ENCODE peak calls at places on chromosomes 11 and 22, in five cellular contexts. One of them, this sample, is unnamed.

GRCh38 chr11:24239016-24239720 is 257.7 kb upstream of the LUZP2 start:
- DNase-seq in heart left ventricle: no peak
- DNase-seq in stomach: no peak
- DNase-seq in gastrocnemius medialis: no peak
- DNase-seq in IMR-90: peak
- DNase-seq in this sample: no peak

GRCh38 chr22:41830174-41830573 is 2.7 kb upstream of the SREBF2 start:
- DNase-seq in heart left ventricle: no peak
- DNase-seq in stomach: no peak
- DNase-seq in gastrocnemius medialis: no peak
- DNase-seq in IMR-90: no peak
- DNase-seq in this sample: no peak

GRCh38 chr11:133803026-133803425 is 42.3 kb downstream of the SPATA19 start:
- DNase-seq in heart left ventricle: no peak
- DNase-seq in stomach: no peak
- DNase-seq in gastrocnemius medialis: no peak
- DNase-seq in IMR-90: no peak
- DNase-seq in this sample: no peak

GRCh38 chr11:47961383-47961782 is 19.0 kb upstream of the PTPRJ start:
- DNase-seq in heart left ventricle: no peak
- DNase-seq in stomach: no peak
- DNase-seq in gastrocnemius medialis: no peak
- DNase-seq in IMR-90: no peak
- DNase-seq in this sample: no peak

GRCh38 chr11:128738942-128739341 is 45.1 kb downstream of the FLI1 start:
- DNase-seq in heart left ventricle: no peak
- DNase-seq in stomach: no peak
- DNase-seq in gastrocnemius medialis: no peak
- DNase-seq in IMR-90: no peak
- DNase-seq in this sample: no peak

GRCh38 chr22:46340676-46341075 is 5.2 kb downstream of the TRMU start:
- DNase-seq in heart left ventricle: no peak
- DNase-seq in stomach: no peak
- DNase-seq in gastrocnemius medialis: no peak
- DNase-seq in IMR-90: no peak
- DNase-seq in this sample: no peak

GRCh38 chr11:9616042-9616640 is 42.7 kb downstream of the WEE1 start:
- DNase-seq in heart left ventricle: no peak
- DNase-seq in stomach: no peak
- DNase-seq in gastrocnemius medialis: no peak
- DNase-seq in IMR-90: peak
- DNase-seq in this sample: no peak

GRCh38 chr22:19932367-19933206 is 9.0 kb upstream of the COMT start:
- DNase-seq in heart left ventricle: no peak
- DNase-seq in stomach: peak
- DNase-seq in gastrocnemius medialis: no peak
- DNase-seq in IMR-90: no peak
- DNase-seq in this sample: no peak

GRCh38 chr22:45159652-45160462 is 3.9 kb upstream of the NUP50 start:
- DNase-seq in heart left ventricle: no peak
- DNase-seq in stomach: peak
- DNase-seq in gastrocnemius medialis: no peak
- DNase-seq in IMR-90: peak
- DNase-seq in this sample: no peak

GRCh38 chr11:112903310-112903709 is 57.9 kb upstream of the NCAM1 start:
- DNase-seq in heart left ventricle: no peak
- DNase-seq in stomach: no peak
- DNase-seq in gastrocnemius medialis: no peak
- DNase-seq in IMR-90: no peak
- DNase-seq in this sample: no peak

GRCh38 chr11:1406571-1407485 is 17.1 kb downstream of the BRSK2 start:
- DNase-seq in heart left ventricle: no peak
- DNase-seq in stomach: no peak
- DNase-seq in gastrocnemius medialis: no peak
- DNase-seq in IMR-90: no peak
- DNase-seq in this sample: no peak

GRCh38 chr22:19892249-19892879 is 37.7 kb upstream of the GNB1L start:
- DNase-seq in heart left ventricle: no peak
- DNase-seq in stomach: no peak
- DNase-seq in gastrocnemius medialis: no peak
- DNase-seq in IMR-90: peak
- DNase-seq in this sample: no peak

GRCh38 chr11:30479899-30480298 is 106.3 kb downstream of the MPPED2 start:
- DNase-seq in heart left ventricle: no peak
- DNase-seq in stomach: no peak
- DNase-seq in gastrocnemius medialis: no peak
- DNase-seq in IMR-90: no peak
- DNase-seq in this sample: no peak

GRCh38 chr11:22130462-22131053 is 62.3 kb upstream of the ANO5 start:
- DNase-seq in heart left ventricle: no peak
- DNase-seq in stomach: no peak
- DNase-seq in gastrocnemius medialis: no peak
- DNase-seq in IMR-90: no peak
- DNase-seq in this sample: no peak

GRCh38 chr11:44592125-44592643 is 26.7 kb downstream of the CD82 start:
- DNase-seq in heart left ventricle: no peak
- DNase-seq in stomach: no peak
- DNase-seq in gastrocnemius medialis: peak
- DNase-seq in IMR-90: peak
- DNase-seq in this sample: peak

GRCh38 chr22:46561435-46561905 is 24.1 kb upstream of the CELSR1 start:
- DNase-seq in heart left ventricle: no peak
- DNase-seq in stomach: no peak
- DNase-seq in gastrocnemius medialis: no peak
- DNase-seq in IMR-90: peak
- DNase-seq in this sample: peak

GRCh38 chr22:36612458-36612857 is 83.5 kb upstream of the EIF3D start:
- DNase-seq in heart left ventricle: no peak
- DNase-seq in stomach: no peak
- DNase-seq in gastrocnemius medialis: no peak
- DNase-seq in IMR-90: peak
- DNase-seq in this sample: no peak

GRCh38 chr11:30459821-30460220 is 126.3 kb downstream of the MPPED2 start:
- DNase-seq in heart left ventricle: no peak
- DNase-seq in stomach: no peak
- DNase-seq in gastrocnemius medialis: no peak
- DNase-seq in IMR-90: no peak
- DNase-seq in this sample: no peak

GRCh38 chr11:46755962-46756361 is 36.9 kb downstream of the F2 start:
- DNase-seq in heart left ventricle: no peak
- DNase-seq in stomach: no peak
- DNase-seq in gastrocnemius medialis: no peak
- DNase-seq in IMR-90: no peak
- DNase-seq in this sample: no peak

GRCh38 chr11:32829157-32829679 is 509 bp upstream of the PRRG4 start:
- DNase-seq in heart left ventricle: no peak
- DNase-seq in stomach: no peak
- DNase-seq in gastrocnemius medialis: no peak
- DNase-seq in IMR-90: no peak
- DNase-seq in this sample: no peak

GRCh38 chr11:64267207-64267945 is 16.0 kb downstream of the PLCB3 start:
- DNase-seq in heart left ventricle: no peak
- DNase-seq in stomach: no peak
- DNase-seq in gastrocnemius medialis: no peak
- DNase-seq in IMR-90: no peak
- DNase-seq in this sample: no peak

GRCh38 chr11:75853971-75854370 is 39.0 kb downstream of the UVRAG start:
- DNase-seq in heart left ventricle: no peak
- DNase-seq in stomach: no peak
- DNase-seq in gastrocnemius medialis: no peak
- DNase-seq in IMR-90: no peak
- DNase-seq in this sample: no peak

GRCh38 chr11:117931331-117931950 is 2.2 kb upstream of the TMPRSS13 start:
- DNase-seq in heart left ventricle: no peak
- DNase-seq in stomach: no peak
- DNase-seq in gastrocnemius medialis: no peak
- DNase-seq in IMR-90: no peak
- DNase-seq in this sample: peak

GRCh38 chr11:2805388-2806057 is 80.1 kb downstream of the CDKN1C start:
- DNase-seq in heart left ventricle: no peak
- DNase-seq in stomach: peak
- DNase-seq in gastrocnemius medialis: peak
- DNase-seq in IMR-90: no peak
- DNase-seq in this sample: peak

GRCh38 chr22:37203354-37204044 is 8.8 kb downstream of the SSTR3 start:
- DNase-seq in heart left ventricle: no peak
- DNase-seq in stomach: no peak
- DNase-seq in gastrocnemius medialis: no peak
- DNase-seq in IMR-90: no peak
- DNase-seq in this sample: peak

GRCh38 chr22:34333285-34333684 is 413.0 kb upstream of the LARGE1 start:
- DNase-seq in heart left ventricle: no peak
- DNase-seq in stomach: no peak
- DNase-seq in gastrocnemius medialis: no peak
- DNase-seq in IMR-90: no peak
- DNase-seq in this sample: no peak

GRCh38 chr22:44437493-44438015 is 60.5 kb downstream of the RTL6 start:
- DNase-seq in heart left ventricle: no peak
- DNase-seq in stomach: no peak
- DNase-seq in gastrocnemius medialis: no peak
- DNase-seq in IMR-90: peak
- DNase-seq in this sample: no peak

GRCh38 chr11:103601230-103601846 is 435.1 kb upstream of the DDI1 start:
- DNase-seq in heart left ventricle: peak
- DNase-seq in stomach: no peak
- DNase-seq in gastrocnemius medialis: peak
- DNase-seq in IMR-90: peak
- DNase-seq in this sample: no peak

GRCh38 chr11:75815345-75815983 is 454 bp downstream of the UVRAG start:
- DNase-seq in heart left ventricle: peak
- DNase-seq in stomach: peak
- DNase-seq in gastrocnemius medialis: peak
- DNase-seq in IMR-90: peak
- DNase-seq in this sample: peak

GRCh38 chr11:23727821-23728220 is 769.0 kb upstream of the LUZP2 start:
- DNase-seq in heart left ventricle: no peak
- DNase-seq in stomach: no peak
- DNase-seq in gastrocnemius medialis: no peak
- DNase-seq in IMR-90: peak
- DNase-seq in this sample: no peak

GRCh38 chr11:36436084-36436483 is 74.0 kb downstream of the TRAF6 start:
- DNase-seq in heart left ventricle: no peak
- DNase-seq in stomach: no peak
- DNase-seq in gastrocnemius medialis: no peak
- DNase-seq in IMR-90: no peak
- DNase-seq in this sample: no peak

DNA sequence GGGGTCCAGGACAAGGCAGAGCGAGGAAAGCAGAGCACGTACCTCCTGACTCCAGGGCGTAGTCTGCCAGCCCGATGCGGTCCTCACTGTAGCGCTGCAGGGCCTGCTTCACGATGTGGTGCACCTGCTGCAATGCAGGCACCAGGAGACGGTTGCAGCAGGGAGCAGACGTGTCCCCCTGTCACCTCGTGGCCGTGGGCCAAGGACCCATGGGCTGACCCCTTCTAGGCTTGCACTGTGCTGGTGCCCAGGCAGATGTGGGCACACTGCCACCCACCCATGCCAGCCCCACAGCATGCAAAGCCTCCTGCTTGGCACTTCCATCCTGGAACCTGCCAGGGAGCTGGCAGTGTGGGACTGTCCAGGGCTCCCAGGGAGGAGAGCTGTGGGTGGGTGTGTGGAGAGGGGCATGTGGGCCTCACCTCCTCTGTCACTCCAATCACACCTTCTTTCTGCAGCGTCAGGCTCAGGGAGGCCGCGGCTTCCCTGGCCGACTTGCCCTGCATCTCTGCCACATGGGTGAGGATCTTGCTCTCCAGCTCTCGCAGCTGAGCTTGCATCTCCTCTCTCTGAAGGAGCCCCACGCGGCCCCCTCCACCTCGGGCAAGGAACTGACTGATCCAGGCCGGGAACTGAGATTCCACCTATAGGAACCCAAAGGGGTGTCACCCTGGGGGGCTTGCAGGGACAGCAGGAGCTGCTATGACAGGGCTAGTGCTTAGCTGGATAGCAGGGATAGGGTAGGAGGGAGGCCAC is 16.3 kb downstream of the SUN2 start:
- DNase-seq in heart left ventricle: no peak
- DNase-seq in stomach: no peak
- DNase-seq in gastrocnemius medialis: peak
- DNase-seq in IMR-90: no peak
- DNase-seq in this sample: no peak
- TF ChIP-seq POLR2A in heart left ventricle: no peak
- TF ChIP-seq POLR2A in stomach: no peak
- TF ChIP-seq POLR2A in gastrocnemius medialis: no peak
- TF ChIP-seq POLR2A in IMR-90: no peak
- TF ChIP-seq POLR2A in this sample: no peak

DNA sequence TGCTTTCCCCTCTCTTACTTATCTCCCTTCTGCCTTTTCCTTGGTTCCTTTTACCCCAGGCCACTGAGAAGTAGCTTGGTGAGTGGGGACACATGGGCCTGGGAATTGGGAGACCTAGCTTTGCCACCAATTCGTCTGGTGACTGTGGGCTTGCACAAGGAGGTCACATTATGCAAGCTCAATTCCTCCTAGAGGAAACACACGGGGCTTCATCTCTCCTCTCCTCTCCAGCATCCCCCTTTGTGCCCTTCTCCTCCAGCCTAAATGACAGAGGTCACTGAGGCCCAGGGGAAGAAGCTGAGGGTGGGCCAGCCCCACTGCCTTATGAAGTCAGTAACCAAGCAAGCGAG is 2.2 kb downstream of the CLCF1 start:
- DNase-seq in heart left ventricle: no peak
- DNase-seq in stomach: no peak
- DNase-seq in gastrocnemius medialis: no peak
- DNase-seq in IMR-90: no peak
- DNase-seq in this sample: no peak
- H3K27ac ChIP-seq in heart left ventricle: no peak
- H3K27ac ChIP-seq in stomach: peak
- H3K27ac ChIP-seq in gastrocnemius medialis: no peak
- H3K27ac ChIP-seq in IMR-90: peak
- H3K27ac ChIP-seq in this sample: peak

GRCh38 chr22:39502109-39502788 is at the start of gene MIEF1:
- DNase-seq in heart left ventricle: peak
- DNase-seq in stomach: peak
- DNase-seq in gastrocnemius medialis: peak
- DNase-seq in IMR-90: peak
- DNase-seq in this sample: peak
- TF ChIP-seq POLR2A in heart left ventricle: no peak
- TF ChIP-seq POLR2A in stomach: no peak
- TF ChIP-seq POLR2A in gastrocnemius medialis: peak
- TF ChIP-seq POLR2A in IMR-90: no peak
- TF ChIP-seq POLR2A in this sample: no peak

GRCh38 chr11:73753938-73754337 is 6.9 kb downstream of the RAB6A start:
- DNase-seq in heart left ventricle: no peak
- DNase-seq in stomach: no peak
- DNase-seq in gastrocnemius medialis: no peak
- DNase-seq in IMR-90: no peak
- DNase-seq in this sample: no peak

GRCh38 chr11:73757598-73757997 is 3.3 kb downstream of the RAB6A start:
- DNase-seq in heart left ventricle: no peak
- DNase-seq in stomach: no peak
- DNase-seq in gastrocnemius medialis: no peak
- DNase-seq in IMR-90: no peak
- DNase-seq in this sample: no peak

GRCh38 chr11:73758451-73758850 is 2.4 kb downstream of the RAB6A start:
- DNase-seq in heart left ventricle: no peak
- DNase-seq in stomach: no peak
- DNase-seq in gastrocnemius medialis: no peak
- DNase-seq in IMR-90: no peak
- DNase-seq in this sample: no peak

GRCh38 chr11:73752903-73753302 is 8.0 kb downstream of the RAB6A start:
- DNase-seq in heart left ventricle: no peak
- DNase-seq in stomach: no peak
- DNase-seq in gastrocnemius medialis: no peak
- DNase-seq in IMR-90: no peak
- DNase-seq in this sample: no peak

GRCh38 chr11:73755670-73756069 is 5.2 kb downstream of the RAB6A start:
- DNase-seq in heart left ventricle: no peak
- DNase-seq in stomach: no peak
- DNase-seq in gastrocnemius medialis: no peak
- DNase-seq in IMR-90: no peak
- DNase-seq in this sample: no peak
- H3K27ac ChIP-seq in heart left ventricle: no peak
- H3K27ac ChIP-seq in stomach: no peak
- H3K27ac ChIP-seq in gastrocnemius medialis: no peak
- H3K27ac ChIP-seq in IMR-90: no peak
- H3K27ac ChIP-seq in this sample: no peak